ENCODE peak calls at places on chromosome 15, in nine cellular contexts. J is ovary; Z is HEK293T; T is heart left ventricle; A is A549; K is activated naive CD8-positive, alpha-beta T cell treated with anti-CD3 and anti-CD28 coated beads, Interleukin-2, amount 50 U/mL, for 24 hours; H is foreskin fibroblast; E is stimulated activated CD8-positive, alpha-beta memory T cell treated with anti-CD3 and anti-CD28 coated beads, Interleukin-15, amount 100 ng/mL, for 24 hours; F is endodermal cell. G is an unnamed sample.

GRCh38 chr15:40367038-40367672 is 9.1 kb downstream of the DISP2 start:
- DNase-seq in J (no peak), Z (no peak), T (peak; percentile 88), A (no peak), K (no peak), H (no peak), E (no peak), F (peak; percentile 31), G (no peak)

GRCh38 chr15:51878446-51879386 is 49.3 kb downstream of the TMOD3 start:
- DNase-seq in J (no peak), Z (no peak), T (no peak), A (peak; percentile 91), K (no peak), H (peak; percentile 48), E (no peak), F (no peak), G (no peak)

GRCh38 chr15:93086791-93087190 is 2.2 kb downstream of the RGMA start:
- DNase-seq in J (no peak), Z (no peak), T (no peak), A (no peak), K (no peak), H (no peak), E (no peak), F (no peak), G (no peak)

GRCh38 chr15:85872125-85872524 is 77.4 kb upstream of the KLHL25 start:
- DNase-seq in J (no peak), Z (no peak), T (no peak), A (no peak), K (no peak), H (no peak), E (no peak), F (no peak), G (no peak)

GRCh38 chr15:72474466-72474911 is 359 bp downstream of the ARIH1 start:
- DNase-seq in J (no peak), Z (peak; percentile 14), T (no peak), A (no peak), K (no peak), H (no peak), E (no peak), F (no peak), G (peak; percentile 8)

GRCh38 chr15:47762621-47763020 is 45.3 kb downstream of the SEMA6D start:
- DNase-seq in J (no peak), Z (no peak), T (no peak), A (no peak), K (no peak), H (no peak), E (no peak), F (no peak), G (no peak)

GRCh38 chr15:39312984-39313383 is 267.9 kb upstream of the THBS1 start:
- DNase-seq in J (no peak), Z (no peak), T (peak; percentile 21), A (peak; percentile 47), K (no peak), H (peak; percentile 28), E (no peak), F (no peak), G (no peak)

GRCh38 chr15:63503739-63504246 is 600 bp upstream of the USP3 start:
- DNase-seq in J (peak; percentile 76), Z (no peak), T (peak; percentile 64), A (peak; percentile 93), K (peak; percentile 86), H (peak; percentile 89), E (peak; percentile 59), F (peak; percentile 81), G (no peak)

GRCh38 chr15:51077565-51078153 is 17.0 kb downstream of the TNFAIP8L3 start:
- DNase-seq in J (peak; percentile 93), Z (no peak), T (peak; percentile 57), A (no peak), K (peak; percentile 75), H (peak; percentile 83), E (peak; percentile 13), F (peak; percentile 93), G (no peak)

GRCh38 chr15:70956196-70956595 is 63.6 kb downstream of the LRRC49 start:
- DNase-seq in J (no peak), Z (no peak), T (no peak), A (no peak), K (no peak), H (peak; percentile 79), E (no peak), F (no peak), G (no peak)

GRCh38 chr15:63553388-63553791 is 43.8 kb upstream of the FBXL22 start:
- DNase-seq in J (no peak), Z (no peak), T (peak; percentile 31), A (no peak), K (no peak), H (peak; percentile 90), E (no peak), F (no peak), G (peak; percentile 61)

GRCh38 chr15:65231306-65231705 is 20.0 kb upstream of the CILP start:
- DNase-seq in J (no peak), Z (no peak), T (no peak), A (no peak), K (no peak), H (no peak), E (no peak), F (no peak), G (no peak)

GRCh38 chr15:78058401-78058935 is 19.0 kb downstream of the TBC1D2B start:
- DNase-seq in J (no peak), Z (no peak), T (no peak), A (no peak), K (no peak), H (no peak), E (no peak), F (no peak), G (no peak)

GRCh38 chr15:92098869-92099268 is 245.4 kb downstream of the SLCO3A1 start:
- DNase-seq in J (peak; percentile 49), Z (no peak), T (peak; percentile 40), A (no peak), K (no peak), H (peak; percentile 4), E (no peak), F (peak; percentile 79), G (no peak)

GRCh38 chr15:77870195-77871065 is 207.1 kb downstream of the TBC1D2B start:
- DNase-seq in J (peak; percentile 60), Z (peak; percentile 78), T (peak; percentile 61), A (peak; percentile 78), K (peak; percentile 67), H (peak; percentile 79), E (peak; percentile 9), F (peak; percentile 95), G (peak; percentile 66)

GRCh38 chr15:38557855-38558713 is 6.5 kb downstream of the RASGRP1 start:
- DNase-seq in J (no peak), Z (no peak), T (no peak), A (no peak), K (no peak), H (no peak), E (no peak), F (no peak), G (no peak)

GRCh38 chr15:96887730-96888129 is 557.2 kb downstream of the NR2F2 start:
- DNase-seq in J (no peak), Z (no peak), T (no peak), A (no peak), K (no peak), H (no peak), E (no peak), F (no peak), G (peak; percentile 10)

GRCh38 chr15:38085931-38086562 is 151.6 kb downstream of the TMCO5A start:
- DNase-seq in J (no peak), Z (no peak), T (no peak), A (no peak), K (no peak), H (peak; percentile 48), E (no peak), F (no peak), G (no peak)

GRCh38 chr15:63331456-63331855 is 50.2 kb downstream of the CA12 start:
- DNase-seq in J (no peak), Z (no peak), T (no peak), A (no peak), K (no peak), H (peak; percentile 34), E (no peak), F (no peak), G (no peak)

GRCh38 chr15:79978694-79979519 is 7.9 kb upstream of the BCL2A1 start:
- DNase-seq in J (no peak), Z (no peak), T (no peak), A (no peak), K (no peak), H (peak; percentile 82), E (no peak), F (no peak), G (peak; percentile 32)

G was measured in hepatic stellate cell.